ENCODE peak calls at places on chromosomes 3 and 15, in seven cellular contexts. P, F, U, R, M, H and O are unnamed samples.

GRCh38 chr15:36053746-36054145 is 507.8 kb upstream of the DPH6 start:
- DNase-seq in H (no peak), F (no peak), R (no peak), M (no peak), U (no peak), P (no peak), O (no peak)

GRCh38 chr3:13420051-13420816 is at the start of gene NUP210:
- DNase-seq in F (peak; percentile 98), M (peak; percentile 95), R (no peak), U (no peak), P (no peak), H (peak; percentile 50), O (peak; percentile 79)

GRCh38 chr3:115615451-115615850 is 7.9 kb upstream of the GAP43 start:
- DNase-seq in F (no peak), M (no peak), P (no peak), H (no peak), R (no peak), U (no peak), O (no peak)

GRCh38 chr3:150105886-150106612 is 135.4 kb upstream of the PFN2 start:
- DNase-seq in H (no peak), P (no peak), R (no peak), M (no peak), F (no peak), U (no peak), O (no peak)

GRCh38 chr15:49644364-49644794 is 23.5 kb downstream of the DTWD1 start:
- DNase-seq in M (no peak), R (no peak), U (no peak), H (no peak), F (no peak), P (no peak), O (no peak)

GRCh38 chr15:80418892-80419537 is 14.8 kb downstream of the ARNT2 start:
- DNase-seq in R (no peak), P (peak; percentile 34), U (no peak), H (peak; percentile 47), M (peak; percentile 45), F (peak; percentile 19), O (no peak)

GRCh38 chr15:82021021-82021420 is 24.8 kb downstream of the MEX3B start:
- DNase-seq in F (no peak), U (no peak), M (no peak), H (no peak), R (no peak), P (no peak), O (no peak)

GRCh38 chr15:92666780-92667179 is 11.2 kb upstream of the FAM174B start:
- DNase-seq in R (no peak), F (no peak), P (no peak), H (no peak), M (no peak), U (no peak), O (no peak)

GRCh38 chr3:32856355-32856889 is 38.6 kb downstream of the TRIM71 start:
- DNase-seq in U (no peak), F (no peak), P (no peak), R (no peak), H (peak; percentile 65), M (no peak), O (no peak)

GRCh38 chr15:97977734-97978133 is 17.2 kb downstream of the ARRDC4 start:
- DNase-seq in F (no peak), U (no peak), R (no peak), H (no peak), P (no peak), M (no peak), O (peak; percentile 88)

GRCh38 chr15:70521576-70522322 is 241.6 kb downstream of the UACA start:
- DNase-seq in F (no peak), R (no peak), P (no peak), M (no peak), U (no peak), H (no peak), O (no peak)

GRCh38 chr15:89647191-89647851 is 7.9 kb downstream of the KIF7 start:
- DNase-seq in P (peak; percentile 23), U (no peak), H (peak; percentile 57), R (peak; percentile 39), F (peak; percentile 84), M (peak; percentile 94), O (peak; percentile 98)

GRCh38 chr15:33135355-33135781 is 59.1 kb downstream of the FMN1 start:
- DNase-seq in H (no peak), P (no peak), M (no peak), R (no peak), U (no peak), F (no peak), O (no peak)

GRCh38 chr3:55903680-55904079 is 416.6 kb upstream of the WNT5A start:
- DNase-seq in U (no peak), R (no peak), F (no peak), H (no peak), P (no peak), M (no peak), O (no peak)

GRCh38 chr15:69529141-69529540 is 76.5 kb downstream of the RPLP1 start:
- DNase-seq in H (no peak), F (no peak), M (no peak), P (no peak), U (no peak), R (no peak), O (no peak)

DNA sequence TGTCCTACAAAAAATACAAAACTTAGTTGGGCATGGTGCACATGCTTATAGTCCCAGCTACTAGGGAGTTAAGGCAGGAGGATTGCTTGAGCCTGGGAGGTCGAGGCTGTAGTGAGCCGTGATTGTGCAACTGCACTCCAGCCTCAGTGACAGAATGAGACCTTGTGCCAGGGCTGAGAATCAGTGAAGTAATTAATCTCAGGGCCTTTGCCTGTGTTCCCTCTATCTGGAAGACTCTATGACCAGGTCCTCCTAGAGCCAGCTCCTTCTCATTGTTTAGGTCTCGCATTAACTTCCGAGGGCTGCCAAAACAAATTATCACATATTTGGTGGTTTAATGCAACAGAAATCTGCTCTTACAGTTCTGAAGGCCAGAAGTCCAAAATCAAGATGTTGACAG is 41.4 kb upstream of the FLNB start:
- DNase-seq in M (no peak), U (no peak), P (no peak), R (no peak), H (no peak), F (no peak), O (no peak)
- TF ChIP-seq JUND in M (no peak), U (no peak), P (no peak), R (no peak), H (no peak), F (no peak), O (no peak)

DNA sequence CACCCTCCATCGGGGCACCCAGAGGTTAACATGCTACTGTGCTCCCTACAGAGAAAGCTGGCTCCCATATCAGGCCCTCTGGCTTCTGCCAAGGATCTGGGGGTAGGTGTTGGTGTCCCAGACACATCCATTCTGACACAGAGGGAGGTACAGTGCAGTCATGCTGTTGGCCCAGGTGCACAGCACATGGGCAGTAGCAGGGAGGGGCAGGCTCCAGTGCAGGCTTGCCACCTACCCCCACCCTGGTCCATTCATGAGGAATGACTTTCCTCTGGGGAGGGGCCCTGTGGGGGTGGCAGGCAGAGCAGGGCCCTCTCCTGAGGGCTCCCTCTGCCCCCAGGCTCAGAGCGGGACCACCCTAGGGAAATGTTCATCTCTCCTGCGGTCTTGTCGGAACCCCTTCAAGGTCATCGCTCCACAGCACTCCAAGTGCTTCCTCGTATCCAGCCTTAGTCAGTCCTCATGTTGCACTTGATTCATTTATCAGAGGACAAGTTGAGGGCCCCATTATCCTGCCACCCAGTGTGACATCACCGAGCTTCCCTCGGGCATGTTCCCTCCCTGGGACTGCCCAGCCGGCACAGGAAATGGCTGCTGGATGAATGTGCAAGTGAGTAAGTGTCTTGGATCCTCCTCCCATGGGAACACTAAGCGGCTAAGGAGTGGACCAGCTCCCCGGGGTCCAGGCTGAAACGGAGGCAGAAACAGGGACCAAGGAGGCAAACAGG is 10.0 kb downstream of the DUSP7 start:
- DNase-seq in F (no peak), U (no peak), P (peak; percentile 67), M (peak; percentile 58), H (no peak), R (no peak), O (no peak)
- TF ChIP-seq JUND in F (no peak), U (no peak), P (no peak), M (peak; percentile 88), H (no peak), R (no peak), O (no peak)

GRCh38 chr15:43920815-43921214 is 94.0 kb downstream of the WDR76 start:
- DNase-seq in U (no peak), H (no peak), F (no peak), R (no peak), M (no peak), P (no peak), O (no peak)
- TF ChIP-seq JUND in U (no peak), H (no peak), F (no peak), R (no peak), M (no peak), P (no peak), O (no peak)

DNA sequence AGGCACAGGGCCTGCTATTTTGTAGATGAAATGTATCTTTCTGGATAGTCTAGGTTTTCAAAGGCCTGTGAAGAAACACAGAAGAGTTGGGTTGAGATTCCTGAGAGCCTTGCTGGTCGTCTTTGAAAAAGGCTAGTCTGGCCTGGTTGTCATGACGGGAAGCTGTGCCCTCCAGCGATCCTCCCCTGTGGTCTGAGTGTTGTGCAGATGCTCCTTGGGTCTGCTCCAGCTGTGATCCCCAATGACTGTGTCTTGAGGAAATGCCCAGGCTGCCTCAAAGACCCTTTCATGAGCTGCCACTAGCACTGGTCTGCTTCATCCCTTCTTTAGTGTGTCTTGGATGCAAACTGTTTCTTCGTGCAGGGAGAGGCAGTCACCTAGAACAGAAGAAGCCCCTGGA is 111.0 kb upstream of the SYNPR start:
- DNase-seq in F (no peak), P (no peak), M (no peak), U (no peak), H (no peak), R (no peak), O (no peak)
- TF ChIP-seq JUND in F (no peak), P (no peak), M (no peak), U (no peak), H (no peak), R (no peak), O (no peak)

GRCh38 chr3:28013864-28014473 is 227.4 kb upstream of the CMC1 start:
- DNase-seq in M (no peak), R (no peak), U (no peak), P (no peak), H (no peak), F (no peak), O (no peak)

GRCh38 chr3:28012830-28013229 is 228.6 kb upstream of the CMC1 start:
- DNase-seq in P (no peak), M (no peak), U (no peak), R (no peak), H (no peak), F (no peak), O (no peak)

GRCh38 chr3:28008235-28008634 is 233.2 kb upstream of the CMC1 start:
- DNase-seq in U (no peak), R (no peak), M (no peak), H (no peak), F (no peak), P (no peak), O (no peak)
- TF ChIP-seq JUND in U (no peak), R (no peak), M (no peak), H (no peak), F (no peak), P (no peak), O (no peak)

DNA sequence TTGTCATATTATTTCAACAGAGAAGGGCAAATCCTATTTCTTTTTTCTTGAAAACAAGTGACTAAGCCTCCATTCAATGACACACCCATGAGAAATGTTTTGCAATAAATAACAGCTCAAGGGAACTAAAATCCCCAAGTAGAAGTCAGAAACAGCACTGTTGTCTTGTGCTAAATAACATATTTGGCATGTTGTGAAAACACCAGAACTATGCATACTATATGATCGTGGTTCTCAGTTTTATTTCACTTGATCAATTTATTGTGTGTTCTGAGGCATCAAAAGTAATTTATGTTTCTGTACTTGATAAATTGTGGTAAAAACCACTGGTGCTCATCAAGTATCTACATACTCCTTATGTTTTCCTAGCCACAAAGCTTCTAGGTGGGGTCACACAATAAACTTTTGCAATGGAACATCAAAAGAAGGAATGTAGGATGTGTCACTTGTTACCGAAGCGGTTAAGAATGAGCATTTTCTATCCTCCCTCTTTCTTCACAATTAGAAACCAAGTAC is 691.7 kb upstream of the CBLB start:
- DNase-seq in R (no peak), U (no peak), H (no peak), F (no peak), P (no peak), M (no peak), O (no peak)
- TF ChIP-seq JUND in R (no peak), U (no peak), H (no peak), F (no peak), P (no peak), M (peak; percentile 27), O (no peak)